ENCODE peak calls at places on chromosomes 5 and 9, in four cellular contexts. E, P, R and L are unnamed samples.

GRCh38 chr5:157219491-157220271 is 39.0 kb downstream of the ITK start:
- DNase-seq in E (no peak), R (no peak), P (peak; percentile 56), L (no peak)

GRCh38 chr5:122978068-122978467 is 58.5 kb downstream of the PPIC start:
- DNase-seq in P (no peak), R (no peak), E (no peak), L (no peak)

GRCh38 chr5:171678631-171679030 is 107.0 kb upstream of the SMIM23 start:
- DNase-seq in P (no peak), R (no peak), E (no peak), L (no peak)

GRCh38 chr9:81083821-81084512 is 605.4 kb downstream of the TLE1 start:
- DNase-seq in R (no peak), P (no peak), E (no peak), L (no peak)

GRCh38 chr9:101387871-101388506 is 3.2 kb upstream of the BAAT start:
- DNase-seq in R (no peak), E (no peak), P (no peak), L (peak; percentile 34)

GRCh38 chr5:151770383-151771258 is 1.1 kb upstream of the G3BP1 start:
- DNase-seq in P (peak; percentile 77), E (peak; percentile 63), R (peak; percentile 24), L (peak; percentile 64)

GRCh38 chr5:13408616-13409015 is 535.9 kb downstream of the DNAH5 start:
- DNase-seq in E (no peak), R (no peak), P (no peak), L (no peak)

GRCh38 chr9:12859704-12860251 is 85.0 kb downstream of the LURAP1L start:
- DNase-seq in R (peak; percentile 21), E (peak; percentile 10), P (no peak), L (peak; percentile 50)

GRCh38 chr5:176578391-176578808 is 29.3 kb downstream of the CDHR2 start:
- DNase-seq in P (peak; percentile 60), R (peak; percentile 93), E (peak; percentile 86), L (peak; percentile 28)

GRCh38 chr5:58933891-58934628 is 351.2 kb downstream of the RAB3C start:
- DNase-seq in R (no peak), P (peak; percentile 70), E (no peak), L (no peak)

GRCh38 chr5:66440202-66440680 is 156.0 kb upstream of the MAST4 start:
- DNase-seq in P (peak; percentile 36), R (no peak), E (no peak), L (no peak)

GRCh38 chr5:115384587-115385375 is 88.3 kb upstream of the CCDC112 start:
- DNase-seq in P (no peak), R (no peak), E (no peak), L (no peak)

GRCh38 chr9:80522465-80522864 is 950.7 kb downstream of the TLE4 start:
- DNase-seq in P (no peak), E (no peak), R (no peak), L (no peak)

GRCh38 chr5:176529824-176530195 is 7.4 kb downstream of the RNF44 start:
- DNase-seq in R (no peak), P (peak; percentile 68), E (no peak), L (no peak)

GRCh38 chr9:107749787-107750444 is 260.3 kb upstream of the KLF4 start:
- DNase-seq in P (no peak), E (peak; percentile 86), R (peak; percentile 56), L (peak; percentile 75)

GRCh38 chr5:33894566-33894965 is 2.8 kb upstream of the ADAMTS12 start:
- DNase-seq in R (no peak), P (no peak), E (peak; percentile 56), L (no peak)

GRCh38 chr5:151327585-151327984 is 19.8 kb downstream of the SLC36A2 start:
- DNase-seq in E (no peak), R (no peak), P (no peak), L (no peak)

GRCh38 chr5:21424907-21425306 is 1428.2 kb downstream of the CDH12 start:
- DNase-seq in E (no peak), R (no peak), P (no peak), L (no peak)

GRCh38 chr5:34608368-34608767 is 47.8 kb upstream of the RAI14 start:
- DNase-seq in P (no peak), E (no peak), R (no peak), L (no peak)

GRCh38 chr5:159316519-159317383 is 13.5 kb downstream of the IL12B start:
- DNase-seq in E (peak; percentile 26), P (peak; percentile 71), R (peak; percentile 60), L (peak; percentile 57)

GRCh38 chr5:151805414-151806225 is 33.9 kb downstream of the G3BP1 start:
- DNase-seq in R (no peak), P (no peak), E (no peak), L (no peak)

GRCh38 chr5:95863383-95863757 is 40.8 kb upstream of the GLRX start:
- DNase-seq in P (no peak), R (no peak), E (no peak), L (no peak)

GRCh38 chr5:96243862-96244261 is 189.2 kb downstream of the PCSK1 start:
- DNase-seq in P (no peak), R (no peak), E (no peak), L (no peak)

GRCh38 chr5:99724732-99725131 is 795.9 kb upstream of the CHD1 start:
- DNase-seq in E (no peak), P (no peak), R (no peak), L (no peak)

GRCh38 chr9:12696931-12697622 is 3.9 kb downstream of the TYRP1 start:
- DNase-seq in P (no peak), E (no peak), R (no peak), L (no peak)

GRCh38 chr5:132498152-132498551 is 7.6 kb upstream of the IRF1 start:
- DNase-seq in R (peak; percentile 76), E (no peak), P (no peak), L (no peak)

GRCh38 chr9:120925535-120926396 is 830 bp downstream of the TRAF1 start:
- DNase-seq in P (peak; percentile 94), E (peak; percentile 23), R (peak; percentile 69), L (no peak)

GRCh38 chr5:150301170-150301505 is 1.6 kb downstream of the ARSI start:
- DNase-seq in P (no peak), E (no peak), R (no peak), L (no peak)

GRCh38 chr5:115655994-115656393 is 30.2 kb upstream of the TMED7 start:
- DNase-seq in E (no peak), P (no peak), R (no peak), L (no peak)

GRCh38 chr9:125142560-125143376 is 560 bp downstream of the SCAI start:
- DNase-seq in R (no peak), E (peak; percentile 8), P (peak; percentile 23), L (peak; percentile 10)

GRCh38 chr5:125891326-125891725 is 531.9 kb upstream of the GRAMD2B start:
- DNase-seq in E (no peak), P (no peak), R (no peak), L (no peak)

GRCh38 chr5:102916114-102916513 is 161.0 kb downstream of the PAM start:
- DNase-seq in P (no peak), E (no peak), R (no peak), L (no peak)

GRCh38 chr5:95922798-95923197 is 38.9 kb downstream of the ELL2 start:
- DNase-seq in P (no peak), R (no peak), E (no peak), L (no peak)

GRCh38 chr5:137215261-137215660 is 283.9 kb downstream of the SPOCK1 start:
- DNase-seq in R (no peak), E (no peak), P (no peak), L (no peak)

GRCh38 chr9:112166176-112167140 is 8.6 kb downstream of the SUSD1 start:
- DNase-seq in P (no peak), E (peak; percentile 61), R (peak; percentile 51), L (peak; percentile 51)
- TF ChIP-seq CTCF in P (no peak), E (no peak), R (peak; percentile 18), L (no peak)

GRCh38 chr9:87547665-87548064 is 50.0 kb downstream of the DAPK1 start:
- DNase-seq in E (peak; percentile 80), R (no peak), P (no peak), L (peak; percentile 64)
- TF ChIP-seq CTCF in E (no peak), R (no peak), P (no peak), L (no peak)

DNA sequence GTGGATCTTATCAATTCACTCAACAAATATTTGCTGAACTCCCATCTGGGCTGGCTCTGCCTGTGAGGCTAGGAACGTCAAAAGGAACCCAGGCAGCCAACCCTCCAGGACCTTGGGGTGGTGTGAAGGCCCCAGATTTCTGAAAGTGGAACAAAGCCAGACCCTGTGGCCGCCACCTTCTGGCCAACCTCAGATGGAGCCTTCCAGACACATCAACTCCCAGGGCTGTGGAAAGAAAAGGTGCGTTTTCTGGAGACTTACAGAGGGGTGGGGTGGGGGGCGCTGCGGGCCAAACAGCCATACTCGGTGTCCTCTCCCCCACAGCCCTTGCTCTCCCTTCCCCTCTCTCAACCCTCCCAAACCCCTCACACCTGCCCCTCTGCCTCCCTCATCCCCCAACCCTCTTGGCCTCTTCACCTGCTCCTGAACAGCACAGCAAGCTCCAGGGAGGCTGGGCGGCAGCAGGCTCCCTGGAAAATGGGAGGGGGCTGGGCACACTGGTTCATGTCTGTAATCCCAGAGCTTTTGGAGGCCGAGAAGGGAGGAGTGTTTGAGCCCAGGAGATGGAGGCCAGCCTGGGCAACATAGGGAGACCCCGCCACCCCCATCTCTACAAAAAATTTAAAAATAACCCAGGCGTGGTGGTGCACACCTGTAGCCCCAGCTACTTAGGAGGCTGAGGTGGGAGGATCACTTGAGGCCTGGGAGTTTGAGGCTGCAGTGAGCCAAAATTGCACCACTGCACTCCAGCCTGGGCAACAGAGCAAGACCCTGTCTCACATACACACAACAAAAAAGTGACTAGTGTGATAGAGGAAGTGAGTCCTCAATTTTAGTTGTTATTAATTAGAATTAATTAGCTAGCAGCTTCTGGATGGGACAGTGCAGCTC is 45.0 kb upstream of the PRRC2B start:
- DNase-seq in R (no peak), E (no peak), P (no peak), L (no peak)
- TF ChIP-seq CTCF in R (peak; percentile 15), E (no peak), P (no peak), L (no peak)

GRCh38 chr5:149265559-149265958 is 6.1 kb upstream of the AFAP1L1 start:
- DNase-seq in P (no peak), E (no peak), R (peak; percentile 22), L (peak; percentile 45)

GRCh38 chr5:149261246-149261645 is 10.4 kb upstream of the AFAP1L1 start:
- DNase-seq in P (no peak), R (no peak), E (no peak), L (no peak)

GRCh38 chr5:149267241-149267973 is 4.3 kb upstream of the AFAP1L1 start:
- DNase-seq in P (no peak), E (no peak), R (no peak), L (no peak)

GRCh38 chr5:149262315-149262714 is 9.3 kb upstream of the AFAP1L1 start:
- DNase-seq in E (no peak), P (no peak), R (no peak), L (no peak)

DNA sequence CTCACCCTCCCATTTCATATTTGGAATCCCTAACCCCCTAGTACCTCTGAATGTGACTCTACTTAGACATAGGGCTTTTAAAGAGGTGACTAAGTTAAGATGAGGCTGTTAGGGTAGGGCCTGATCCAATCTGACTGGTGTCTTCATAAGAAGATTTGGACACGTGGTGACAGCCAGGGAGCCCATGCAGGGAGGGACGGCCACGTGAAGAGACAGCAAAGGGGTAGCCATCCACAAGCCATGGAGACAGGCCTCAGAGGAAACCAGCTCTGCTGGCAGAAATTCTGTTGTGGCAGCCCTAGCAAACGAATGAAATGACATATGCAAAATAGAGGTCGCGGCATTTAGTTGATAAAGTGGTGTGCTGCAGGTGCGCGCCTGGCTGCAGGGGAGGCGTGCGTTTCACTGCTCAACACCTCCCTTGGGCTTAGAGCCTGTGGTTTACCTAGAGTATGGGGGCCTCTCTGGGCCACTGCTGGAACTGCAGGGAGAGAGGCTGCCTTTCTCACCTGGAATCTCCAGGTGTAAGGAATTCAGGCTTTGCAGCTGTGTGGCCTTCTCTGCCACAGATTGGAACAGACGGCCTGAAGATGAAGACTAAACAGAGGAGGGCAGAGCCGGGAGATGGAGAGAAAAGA is 7.1 kb upstream of the AFAP1L1 start:
- DNase-seq in E (peak; percentile 81), R (peak; percentile 23), P (peak; percentile 54), L (peak; percentile 84)
- TF ChIP-seq CTCF in E (peak; percentile 70), R (no peak), P (peak; percentile 50), L (peak; percentile 86)